ENCODE peak calls at places on chromosomes 3 and 15, in seven cellular contexts. D is GM13977; P is activated CD4-positive, alpha-beta T cell treated with anti-CD3 and anti-CD28 coated beads for 4 hours; J is NCI-H1105; K is cardiac fibroblast; Y is stimulated activated CD4-positive, alpha-beta T cell treated with anti-CD3 and anti-CD28 coated beads, Interleukin-1b, Interleukin-23, amount 100 ng/mL, for 4 hours; U is LoVo. B is an unnamed sample.
A peak's percentile ranks its signal among the peaks of the same experiment; 100 is the strongest.

GRCh38 chr15:92884813-92885461 is 15.2 kb upstream of the CHD2 start:
- DNase-seq in D (no peak), P (no peak), J (no peak), K (peak; percentile 46), Y (no peak), U (no peak), B (peak; percentile 39)

GRCh38 chr3:21893250-21893649 is 142.2 kb upstream of the ZNF385D start:
- DNase-seq in D (no peak), P (no peak), J (no peak), K (peak; percentile 56), Y (no peak), U (no peak), B (no peak)

GRCh38 chr3:187925326-187925725 is 180.1 kb upstream of the BCL6 start:
- DNase-seq in D (no peak), P (no peak), J (no peak), K (no peak), Y (no peak), U (no peak), B (no peak)

GRCh38 chr15:94412979-94413741 is 181.8 kb downstream of the MCTP2 start:
- DNase-seq in D (no peak), P (no peak), J (no peak), K (peak; percentile 32), Y (no peak), U (peak; percentile 11), B (peak; percentile 84)

GRCh38 chr3:184636774-184637316 is 75.0 kb downstream of the MAGEF1 start:
- DNase-seq in D (no peak), P (peak; percentile 7), J (no peak), K (peak; percentile 42), Y (no peak), U (no peak), B (no peak)

GRCh38 chr3:67630666-67631362 is 23.6 kb downstream of the SUCLG2 start:
- DNase-seq in D (no peak), P (no peak), J (no peak), K (no peak), Y (no peak), U (no peak), B (no peak)

GRCh38 chr3:10746001-10746400 is 70.0 kb upstream of the SLC6A11 start:
- DNase-seq in D (no peak), P (no peak), J (no peak), K (no peak), Y (no peak), U (no peak), B (no peak)

GRCh38 chr15:26722621-26723160 is 50.2 kb downstream of the GABRB3 start:
- DNase-seq in D (no peak), P (no peak), J (no peak), K (no peak), Y (no peak), U (no peak), B (no peak)

GRCh38 chr15:85754993-85755392 is 39.7 kb downstream of the KLHL25 start:
- DNase-seq in D (no peak), P (no peak), J (no peak), K (no peak), Y (no peak), U (no peak), B (no peak)

GRCh38 chr3:33791477-33792166 is 6.8 kb upstream of the PDCD6IP start:
- DNase-seq in D (no peak), P (no peak), J (no peak), K (peak; percentile 70), Y (no peak), U (no peak), B (peak; percentile 48)

GRCh38 chr3:77816470-77816869 is 776.6 kb downstream of the ROBO2 start:
- DNase-seq in D (no peak), P (no peak), J (no peak), K (no peak), Y (no peak), U (no peak), B (no peak)

GRCh38 chr3:101903426-101903825 is 54.1 kb downstream of the NFKBIZ start:
- DNase-seq in D (no peak), P (no peak), J (no peak), K (peak; percentile 72), Y (no peak), U (no peak), B (no peak)

GRCh38 chr3:111073186-111073585 is 1.6 kb downstream of the NECTIN3 start:
- DNase-seq in D (no peak), P (no peak), J (no peak), K (peak; percentile 60), Y (no peak), U (no peak), B (peak; percentile 40)

GRCh38 chr15:91855684-91856553 is 2.4 kb downstream of the SLCO3A1 start:
- DNase-seq in D (no peak), P (no peak), J (peak; percentile 70), K (no peak), Y (no peak), U (peak; percentile 31), B (peak; percentile 20)

GRCh38 chr3:64178419-64178818 is 46.8 kb downstream of the PRICKLE2 start:
- DNase-seq in D (no peak), P (no peak), J (no peak), K (no peak), Y (no peak), U (no peak), B (no peak)

GRCh38 chr3:28699283-28699682 is 350.7 kb upstream of the AZI2 start:
- DNase-seq in D (no peak), P (no peak), J (peak; percentile 36), K (no peak), Y (no peak), U (no peak), B (no peak)

GRCh38 chr15:74863239-74864056 is 9.7 kb downstream of the SCAMP2 start:
- DNase-seq in D (no peak), P (no peak), J (no peak), K (peak; percentile 40), Y (no peak), U (no peak), B (peak; percentile 48)

GRCh38 chr15:90890839-90891238 is 6.5 kb downstream of the FES start:
- DNase-seq in D (no peak), P (no peak), J (no peak), K (no peak), Y (no peak), U (no peak), B (no peak)

B was measured in small intestine.